ENCODE peak calls at places on chromosomes 6 and 20, in eight cellular contexts. One of them, this sample, is unnamed.

GRCh38 chr6:20790032-20790791 is 256.0 kb downstream of the CDKAL1 start:
- DNase-seq in testis: no peak
- DNase-seq in IMR-90: no peak
- DNase-seq in ovary: no peak
- DNase-seq in left lung: no peak
- DNase-seq in cardiac muscle cell: no peak
- DNase-seq in heart left ventricle: no peak
- DNase-seq in MM.1S: no peak
- DNase-seq in this sample: no peak

GRCh38 chr6:5752282-5752681 is 254.4 kb downstream of the NRN1 start:
- DNase-seq in testis: no peak
- DNase-seq in IMR-90: peak; percentile 82
- DNase-seq in ovary: no peak
- DNase-seq in left lung: no peak
- DNase-seq in cardiac muscle cell: peak; percentile 76
- DNase-seq in heart left ventricle: no peak
- DNase-seq in MM.1S: no peak
- DNase-seq in this sample: no peak

GRCh38 chr6:16405349-16405865 is 167.0 kb downstream of the GMPR start:
- DNase-seq in testis: no peak
- DNase-seq in IMR-90: no peak
- DNase-seq in ovary: no peak
- DNase-seq in left lung: no peak
- DNase-seq in cardiac muscle cell: peak; percentile 63
- DNase-seq in heart left ventricle: no peak
- DNase-seq in MM.1S: no peak
- DNase-seq in this sample: no peak

GRCh38 chr6:129641344-129641743 is 68.6 kb downstream of the ARHGAP18 start:
- DNase-seq in testis: no peak
- DNase-seq in IMR-90: peak; percentile 64
- DNase-seq in ovary: no peak
- DNase-seq in left lung: no peak
- DNase-seq in cardiac muscle cell: peak; percentile 74
- DNase-seq in heart left ventricle: no peak
- DNase-seq in MM.1S: no peak
- DNase-seq in this sample: no peak

GRCh38 chr6:155103816-155104366 is 108.8 kb downstream of the TIAM2 start:
- DNase-seq in testis: no peak
- DNase-seq in IMR-90: no peak
- DNase-seq in ovary: no peak
- DNase-seq in left lung: no peak
- DNase-seq in cardiac muscle cell: peak; percentile 55
- DNase-seq in heart left ventricle: no peak
- DNase-seq in MM.1S: no peak
- DNase-seq in this sample: no peak

GRCh38 chr20:59808729-59809381 is 124.6 kb downstream of the SYCP2 start:
- DNase-seq in testis: peak; percentile 13
- DNase-seq in IMR-90: no peak
- DNase-seq in ovary: no peak
- DNase-seq in left lung: no peak
- DNase-seq in cardiac muscle cell: no peak
- DNase-seq in heart left ventricle: no peak
- DNase-seq in MM.1S: peak; percentile 85
- DNase-seq in this sample: no peak

GRCh38 chr6:170088349-170088951 is 202.4 kb downstream of the DLL1 start:
- DNase-seq in testis: peak; percentile 13
- DNase-seq in IMR-90: no peak
- DNase-seq in ovary: peak; percentile 14
- DNase-seq in left lung: peak; percentile 36
- DNase-seq in cardiac muscle cell: no peak
- DNase-seq in heart left ventricle: no peak
- DNase-seq in MM.1S: no peak
- DNase-seq in this sample: peak; percentile 65

GRCh38 chr20:21180248-21180647 is 54.4 kb downstream of the KIZ start:
- DNase-seq in testis: no peak
- DNase-seq in IMR-90: no peak
- DNase-seq in ovary: no peak
- DNase-seq in left lung: no peak
- DNase-seq in cardiac muscle cell: no peak
- DNase-seq in heart left ventricle: no peak
- DNase-seq in MM.1S: no peak
- DNase-seq in this sample: no peak

GRCh38 chr6:156423075-156423474 is 354.1 kb upstream of the ARID1B start:
- DNase-seq in testis: no peak
- DNase-seq in IMR-90: no peak
- DNase-seq in ovary: no peak
- DNase-seq in left lung: no peak
- DNase-seq in cardiac muscle cell: peak; percentile 9
- DNase-seq in heart left ventricle: no peak
- DNase-seq in MM.1S: no peak
- DNase-seq in this sample: no peak

GRCh38 chr6:69758214-69758613 is 38.6 kb downstream of the LMBRD1 start:
- DNase-seq in testis: no peak
- DNase-seq in IMR-90: no peak
- DNase-seq in ovary: no peak
- DNase-seq in left lung: no peak
- DNase-seq in cardiac muscle cell: no peak
- DNase-seq in heart left ventricle: no peak
- DNase-seq in MM.1S: peak; percentile 7
- DNase-seq in this sample: no peak

GRCh38 chr6:112086744-112087135 is 542 bp downstream of the TUBE1 start:
- DNase-seq in testis: no peak
- DNase-seq in IMR-90: peak; percentile 64
- DNase-seq in ovary: no peak
- DNase-seq in left lung: no peak
- DNase-seq in cardiac muscle cell: peak; percentile 44
- DNase-seq in heart left ventricle: no peak
- DNase-seq in MM.1S: peak; percentile 24
- DNase-seq in this sample: no peak

GRCh38 chr6:722077-722524 is 29.2 kb upstream of the EXOC2 start:
- DNase-seq in testis: peak; percentile 87
- DNase-seq in IMR-90: peak; percentile 90
- DNase-seq in ovary: peak; percentile 61
- DNase-seq in left lung: peak; percentile 76
- DNase-seq in cardiac muscle cell: peak; percentile 88
- DNase-seq in heart left ventricle: peak; percentile 65
- DNase-seq in MM.1S: peak; percentile 78
- DNase-seq in this sample: peak; percentile 72

GRCh38 chr6:139436521-139437348 is 62.3 kb upstream of the CITED2 start:
- DNase-seq in testis: no peak
- DNase-seq in IMR-90: no peak
- DNase-seq in ovary: no peak
- DNase-seq in left lung: no peak
- DNase-seq in cardiac muscle cell: no peak
- DNase-seq in heart left ventricle: no peak
- DNase-seq in MM.1S: no peak
- DNase-seq in this sample: no peak

GRCh38 chr6:100176321-100176950 is 182.4 kb upstream of the MCHR2 start:
- DNase-seq in testis: no peak
- DNase-seq in IMR-90: peak; percentile 74
- DNase-seq in ovary: no peak
- DNase-seq in left lung: no peak
- DNase-seq in cardiac muscle cell: peak; percentile 77
- DNase-seq in heart left ventricle: no peak
- DNase-seq in MM.1S: peak; percentile 9
- DNase-seq in this sample: no peak

GRCh38 chr20:8515810-8516435 is 383.9 kb downstream of the PLCB1 start:
- DNase-seq in testis: no peak
- DNase-seq in IMR-90: no peak
- DNase-seq in ovary: no peak
- DNase-seq in left lung: no peak
- DNase-seq in cardiac muscle cell: peak; percentile 9
- DNase-seq in heart left ventricle: no peak
- DNase-seq in MM.1S: no peak
- DNase-seq in this sample: no peak

GRCh38 chr20:60928341-60928740 is 323.7 kb upstream of the CDH4 start:
- DNase-seq in testis: no peak
- DNase-seq in IMR-90: no peak
- DNase-seq in ovary: no peak
- DNase-seq in left lung: no peak
- DNase-seq in cardiac muscle cell: no peak
- DNase-seq in heart left ventricle: no peak
- DNase-seq in MM.1S: no peak
- DNase-seq in this sample: no peak

GRCh38 chr6:40955181-40955550 is 83.9 kb downstream of the UNC5CL start:
- DNase-seq in testis: no peak
- DNase-seq in IMR-90: no peak
- DNase-seq in ovary: no peak
- DNase-seq in left lung: no peak
- DNase-seq in cardiac muscle cell: no peak
- DNase-seq in heart left ventricle: no peak
- DNase-seq in MM.1S: no peak
- DNase-seq in this sample: no peak

GRCh38 chr20:34834459-34834893 is 9.0 kb upstream of the NCOA6 start:
- DNase-seq in testis: no peak
- DNase-seq in IMR-90: peak; percentile 45
- DNase-seq in ovary: no peak
- DNase-seq in left lung: no peak
- DNase-seq in cardiac muscle cell: peak; percentile 55
- DNase-seq in heart left ventricle: no peak
- DNase-seq in MM.1S: peak; percentile 58
- DNase-seq in this sample: no peak

GRCh38 chr6:7175463-7175862 is 67.7 kb downstream of the RREB1 start:
- DNase-seq in testis: peak; percentile 46
- DNase-seq in IMR-90: peak; percentile 36
- DNase-seq in ovary: no peak
- DNase-seq in left lung: no peak
- DNase-seq in cardiac muscle cell: peak; percentile 31
- DNase-seq in heart left ventricle: no peak
- DNase-seq in MM.1S: no peak
- DNase-seq in this sample: no peak
- H3K4me1 ChIP-seq in testis: peaks cover 31% of the 10 kb centered on the region
- H3K4me1 ChIP-seq in IMR-90: peaks cover 11% of the 10 kb centered on the region
- H3K4me1 ChIP-seq in ovary: peaks cover 11% of the 10 kb centered on the region
- H3K4me1 ChIP-seq in left lung: peaks cover 3% of the 10 kb centered on the region
- H3K4me1 ChIP-seq in cardiac muscle cell: peaks cover 18% of the 10 kb centered on the region
- H3K4me1 ChIP-seq in heart left ventricle: peaks cover 12% of the 10 kb centered on the region
- H3K4me1 ChIP-seq in MM.1S: peaks cover 11% of the 10 kb centered on the region
- H3K4me1 ChIP-seq in this sample: peaks cover 5% of the 10 kb centered on the region

GRCh38 chr20:37786043-37786442 is 92.2 kb downstream of the CTNNBL1 start:
- DNase-seq in testis: no peak
- DNase-seq in IMR-90: no peak
- DNase-seq in ovary: no peak
- DNase-seq in left lung: no peak
- DNase-seq in cardiac muscle cell: no peak
- DNase-seq in heart left ventricle: no peak
- DNase-seq in MM.1S: no peak
- DNase-seq in this sample: no peak

GRCh38 chr20:37790900-37791299 is 97.1 kb downstream of the CTNNBL1 start:
- DNase-seq in testis: no peak
- DNase-seq in IMR-90: no peak
- DNase-seq in ovary: no peak
- DNase-seq in left lung: no peak
- DNase-seq in cardiac muscle cell: no peak
- DNase-seq in heart left ventricle: no peak
- DNase-seq in MM.1S: no peak
- DNase-seq in this sample: no peak

DNA sequence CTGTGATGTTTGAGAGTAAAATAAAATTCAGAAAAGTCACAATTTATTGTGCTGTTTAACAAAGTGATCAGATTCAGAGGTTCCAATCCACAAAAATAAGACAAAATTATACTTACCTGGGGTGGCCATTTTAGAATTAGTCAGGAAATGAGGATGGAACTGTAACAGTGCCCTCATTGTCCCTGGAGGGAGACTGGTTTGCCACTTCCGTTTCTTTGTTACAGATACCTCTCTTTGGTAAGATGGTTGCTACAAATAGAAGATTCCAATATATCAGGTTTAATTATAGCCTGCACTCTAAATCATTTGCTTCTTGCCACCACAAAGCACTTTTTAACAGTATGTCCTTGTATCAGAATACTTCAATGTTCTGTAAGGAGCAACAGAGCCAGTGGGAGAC is 95.6 kb downstream of the CTNNBL1 start:
- DNase-seq in testis: no peak
- DNase-seq in IMR-90: no peak
- DNase-seq in ovary: no peak
- DNase-seq in left lung: no peak
- DNase-seq in cardiac muscle cell: no peak
- DNase-seq in heart left ventricle: no peak
- DNase-seq in MM.1S: no peak
- DNase-seq in this sample: peak; percentile 22
- TF ChIP-seq CTCF in testis: no peak
- TF ChIP-seq CTCF in IMR-90: no peak
- TF ChIP-seq CTCF in ovary: no peak
- TF ChIP-seq CTCF in left lung: no peak
- TF ChIP-seq CTCF in cardiac muscle cell: no peak
- TF ChIP-seq CTCF in heart left ventricle: no peak
- TF ChIP-seq CTCF in MM.1S: no peak
- TF ChIP-seq CTCF in this sample: no peak

GRCh38 chr20:51758978-51759544 is 9.1 kb downstream of the ATP9A start:
- DNase-seq in testis: peak; percentile 41
- DNase-seq in IMR-90: no peak
- DNase-seq in ovary: no peak
- DNase-seq in left lung: no peak
- DNase-seq in cardiac muscle cell: peak; percentile 32
- DNase-seq in heart left ventricle: no peak
- DNase-seq in MM.1S: no peak
- DNase-seq in this sample: no peak
- H3K4me1 ChIP-seq in testis: peaks cover 21% of the 10 kb centered on the region
- H3K4me1 ChIP-seq in IMR-90: peaks cover 8% of the 10 kb centered on the region
- H3K4me1 ChIP-seq in ovary: no peaks in the 10 kb centered on the region
- H3K4me1 ChIP-seq in left lung: no peaks in the 10 kb centered on the region
- H3K4me1 ChIP-seq in cardiac muscle cell: no peaks in the 10 kb centered on the region
- H3K4me1 ChIP-seq in heart left ventricle: no peaks in the 10 kb centered on the region
- H3K4me1 ChIP-seq in MM.1S: peaks cover 9% of the 10 kb centered on the region
- H3K4me1 ChIP-seq in this sample: no peaks in the 10 kb centered on the region

GRCh38 chr6:76682842-76683241 is 610.4 kb upstream of the IMPG1 start:
- DNase-seq in testis: no peak
- DNase-seq in IMR-90: peak; percentile 10
- DNase-seq in ovary: no peak
- DNase-seq in left lung: no peak
- DNase-seq in cardiac muscle cell: peak; percentile 40
- DNase-seq in heart left ventricle: no peak
- DNase-seq in MM.1S: peak; percentile 60
- DNase-seq in this sample: no peak
- TF ChIP-seq CTCF in testis: peak; percentile 29
- TF ChIP-seq CTCF in IMR-90: peak; percentile 47
- TF ChIP-seq CTCF in ovary: no peak
- TF ChIP-seq CTCF in left lung: no peak
- TF ChIP-seq CTCF in cardiac muscle cell: peak; percentile 46
- TF ChIP-seq CTCF in heart left ventricle: peak; percentile 47
- TF ChIP-seq CTCF in MM.1S: peak; percentile 41
- TF ChIP-seq CTCF in this sample: peak; percentile 27

GRCh38 chr6:37700266-37700973 is 2.7 kb upstream of the MDGA1 start:
- DNase-seq in testis: no peak
- DNase-seq in IMR-90: no peak
- DNase-seq in ovary: no peak
- DNase-seq in left lung: no peak
- DNase-seq in cardiac muscle cell: no peak
- DNase-seq in heart left ventricle: no peak
- DNase-seq in MM.1S: no peak
- DNase-seq in this sample: no peak
- H3K4me1 ChIP-seq in testis: peaks cover 14% of the 10 kb centered on the region
- H3K4me1 ChIP-seq in IMR-90: peaks cover 8% of the 10 kb centered on the region
- H3K4me1 ChIP-seq in ovary: peaks cover 7% of the 10 kb centered on the region
- H3K4me1 ChIP-seq in left lung: peaks cover 16% of the 10 kb centered on the region
- H3K4me1 ChIP-seq in cardiac muscle cell: peaks cover 12% of the 10 kb centered on the region
- H3K4me1 ChIP-seq in heart left ventricle: peaks cover 37% of the 10 kb centered on the region
- H3K4me1 ChIP-seq in MM.1S: peaks cover 4% of the 10 kb centered on the region
- H3K4me1 ChIP-seq in this sample: no peaks in the 10 kb centered on the region